ENCODE peak calls at places on chromosome 13, in ten cellular contexts. L is BJ, T is AG10803, P is ascending aorta, U is right lobe of liver, X is thyroid gland, K is heart right ventricle, D is transverse colon, A is testis, W is sigmoid colon. Q is an unnamed sample.

GRCh38 chr13:39263531-39263930 is 225.3 kb downstream of the NHLRC3 start:
- DNase-seq in K (no peak), T (no peak), D (no peak), X (no peak), W (no peak), A (no peak), L (no peak), U (no peak), P (no peak), Q (no peak)

GRCh38 chr13:110316196-110316595 is 9.1 kb downstream of the COL4A2 start:
- DNase-seq in P (peak), U (no peak), L (no peak), K (no peak), T (no peak), X (no peak), W (peak), A (no peak), D (no peak), Q (no peak)

GRCh38 chr13:100808330-100808729 is 133.7 kb upstream of the TMTC4 start:
- DNase-seq in W (no peak), D (no peak), A (no peak), K (no peak), X (no peak), U (no peak), P (no peak), T (no peak), L (no peak), Q (no peak)

GRCh38 chr13:45542391-45542790 is 73.1 kb downstream of the ERICH6B start:
- DNase-seq in A (no peak), L (no peak), U (no peak), X (no peak), P (no peak), T (no peak), W (no peak), K (no peak), D (no peak), Q (no peak)

GRCh38 chr13:94063096-94063495 is 416.4 kb downstream of the DCT start:
- DNase-seq in A (no peak), W (no peak), U (no peak), X (no peak), K (no peak), D (no peak), L (no peak), P (no peak), T (peak), Q (no peak)

GRCh38 chr13:18212873-18213272 is 968.8 kb downstream of the TUBA3C start:
- DNase-seq in U (no peak), X (peak), D (no peak), T (no peak), P (no peak), K (no peak), A (peak), W (no peak), L (no peak), Q (no peak)

GRCh38 chr13:92316030-92316429 is 910.6 kb upstream of the GPC6 start:
- DNase-seq in K (no peak), D (no peak), X (no peak), P (no peak), W (no peak), L (no peak), U (no peak), A (no peak), T (no peak), Q (no peak)

GRCh38 chr13:112586334-112586733 is 1.6 kb downstream of the TUBGCP3 start:
- DNase-seq in A (no peak), D (no peak), L (no peak), W (no peak), U (no peak), T (no peak), P (no peak), K (no peak), X (no peak), Q (no peak)

GRCh38 chr13:99559560-99559959 is 58.3 kb downstream of the TM9SF2 start:
- DNase-seq in A (no peak), K (no peak), P (no peak), X (no peak), L (no peak), W (no peak), U (no peak), T (no peak), D (no peak), Q (no peak)

GRCh38 chr13:45292176-45292575 is 48.8 kb downstream of the TPT1 start:
- DNase-seq in L (no peak), T (peak), A (no peak), D (no peak), W (no peak), P (no peak), X (no peak), K (no peak), U (no peak), Q (no peak)

GRCh38 chr13:99191900-99192399 is 8.7 kb upstream of the UBAC2 start:
- DNase-seq in P (no peak), X (peak), A (no peak), U (no peak), K (no peak), L (no peak), D (peak), W (no peak), T (peak), Q (no peak)

GRCh38 chr13:40101708-40102359 is 446.4 kb downstream of the COG6 start:
- DNase-seq in A (no peak), L (no peak), X (no peak), W (no peak), K (no peak), U (no peak), P (no peak), T (no peak), D (no peak), Q (no peak)

GRCh38 chr13:94515911-94516310 is 36.4 kb upstream of the DCT start:
- DNase-seq in P (no peak), X (no peak), W (no peak), K (no peak), D (no peak), U (no peak), A (no peak), L (no peak), T (no peak), Q (no peak)

GRCh38 chr13:26457212-26457611 is 100.3 kb upstream of the WASF3 start:
- DNase-seq in P (no peak), D (no peak), T (no peak), U (no peak), W (no peak), X (no peak), A (no peak), L (no peak), K (no peak), Q (no peak)

GRCh38 chr13:36567485-36567884 is 106.3 kb upstream of the SERTM1 start:
- DNase-seq in L (no peak), T (no peak), X (no peak), D (no peak), A (no peak), U (no peak), K (no peak), W (no peak), P (no peak), Q (no peak)

GRCh38 chr13:25632166-25632888 is 260.6 kb downstream of the ATP8A2 start:
- DNase-seq in U (no peak), A (no peak), X (no peak), P (no peak), D (no peak), T (no peak), W (no peak), L (no peak), K (no peak), Q (no peak)

GRCh38 chr13:111589321-111589720 is 268.9 kb downstream of the TEX29 start:
- DNase-seq in X (no peak), P (no peak), D (no peak), L (no peak), U (no peak), T (no peak), W (peak), A (no peak), K (no peak), Q (no peak)

GRCh38 chr13:33312150-33312908 is 26.8 kb upstream of the STARD13 start:
- DNase-seq in D (no peak), A (no peak), W (no peak), U (no peak), L (no peak), K (no peak), P (no peak), T (peak), X (no peak), Q (no peak)

GRCh38 chr13:89402211-89402610 is 1731.0 kb downstream of the SLITRK5 start:
- DNase-seq in L (no peak), K (no peak), X (no peak), P (no peak), T (no peak), W (no peak), U (peak), D (no peak), A (no peak), Q (no peak)

GRCh38 chr13:80889829-80890228 is 548.9 kb upstream of the SPRY2 start:
- DNase-seq in A (no peak), W (no peak), X (no peak), T (no peak), U (no peak), D (no peak), K (no peak), L (no peak), P (no peak), Q (no peak)

GRCh38 chr13:41622545-41623429 is 165.4 kb downstream of the RGCC start:
- DNase-seq in L (peak), W (no peak), D (no peak), U (no peak), A (no peak), P (peak), T (peak), X (no peak), K (no peak), Q (no peak)

GRCh38 chr13:76016799-76017198 is 380.7 kb downstream of the LMO7 start:
- DNase-seq in W (no peak), U (peak), T (peak), D (peak), A (peak), L (no peak), K (no peak), X (peak), P (no peak), Q (no peak)

GRCh38 chr13:90968510-90968909 is 379.0 kb upstream of the MIR17HG start:
- DNase-seq in U (no peak), W (no peak), L (no peak), A (peak), D (no peak), P (no peak), T (no peak), X (peak), K (no peak), Q (no peak)

GRCh38 chr13:48892311-48892710 is 83.4 kb upstream of the FNDC3A start:
- DNase-seq in K (no peak), W (no peak), X (no peak), L (peak), A (no peak), P (no peak), T (peak), U (no peak), D (no peak), Q (no peak)

GRCh38 chr13:73142091-73142490 is 83.3 kb downstream of the KLF5 start:
- DNase-seq in T (no peak), P (no peak), U (no peak), A (no peak), L (no peak), K (no peak), X (peak), W (no peak), D (no peak), Q (no peak)

GRCh38 chr13:77919351-77920294 is 992 bp upstream of the EDNRB start:
- DNase-seq in L (no peak), P (peak), A (peak), U (peak), T (no peak), W (peak), K (peak), D (peak), X (peak), Q (no peak)

GRCh38 chr13:101449971-101450748 is 2.3 kb upstream of the ITGBL1 start:
- DNase-seq in K (no peak), L (peak), D (no peak), P (no peak), U (no peak), T (peak), A (no peak), X (no peak), W (no peak), Q (peak)

GRCh38 chr13:30900952-30901749 is 4.9 kb upstream of the MEDAG start:
- DNase-seq in T (no peak), L (no peak), P (no peak), X (no peak), U (no peak), D (no peak), K (no peak), A (no peak), W (no peak), Q (no peak)

GRCh38 chr13:53788286-53788685 is 759.7 kb downstream of the OLFM4 start:
- DNase-seq in U (no peak), L (no peak), K (no peak), T (no peak), P (no peak), A (no peak), W (no peak), D (no peak), X (no peak), Q (no peak)

GRCh38 chr13:85985791-85986190 is 186.6 kb upstream of the SLITRK6 start:
- DNase-seq in X (no peak), A (no peak), K (no peak), T (no peak), L (no peak), D (no peak), W (no peak), P (no peak), U (no peak), Q (no peak)

GRCh38 chr13:40982772-40983171 is 36.3 kb downstream of the ELF1 start:
- DNase-seq in P (no peak), L (no peak), A (peak), K (no peak), D (peak), X (peak), U (no peak), W (no peak), T (peak), Q (no peak)

GRCh38 chr13:53901593-53901992 is 873.0 kb downstream of the OLFM4 start:
- DNase-seq in A (no peak), U (no peak), D (no peak), X (no peak), P (no peak), T (no peak), W (no peak), L (no peak), K (no peak), Q (no peak)

GRCh38 chr13:67183151-67183550 is 47.0 kb downstream of the PCDH9 start:
- DNase-seq in P (no peak), W (no peak), U (no peak), L (no peak), K (no peak), A (no peak), D (no peak), X (no peak), T (no peak), Q (no peak)

GRCh38 chr13:106143930-106144709 is 391.3 kb downstream of the EFNB2 start:
- DNase-seq in X (peak), L (no peak), T (no peak), U (no peak), D (no peak), P (no peak), W (no peak), K (no peak), A (no peak), Q (no peak)

GRCh38 chr13:114064516-114065140 is 67.8 kb downstream of the RASA3 start:
- DNase-seq in T (peak), K (no peak), A (no peak), D (peak), W (peak), P (no peak), L (no peak), U (no peak), X (no peak), Q (no peak)

GRCh38 chr13:26914624-26915023 is 154.0 kb upstream of the GPR12 start:
- DNase-seq in T (peak), W (no peak), P (no peak), D (no peak), U (no peak), X (no peak), A (no peak), L (no peak), K (no peak), Q (no peak)

DNA sequence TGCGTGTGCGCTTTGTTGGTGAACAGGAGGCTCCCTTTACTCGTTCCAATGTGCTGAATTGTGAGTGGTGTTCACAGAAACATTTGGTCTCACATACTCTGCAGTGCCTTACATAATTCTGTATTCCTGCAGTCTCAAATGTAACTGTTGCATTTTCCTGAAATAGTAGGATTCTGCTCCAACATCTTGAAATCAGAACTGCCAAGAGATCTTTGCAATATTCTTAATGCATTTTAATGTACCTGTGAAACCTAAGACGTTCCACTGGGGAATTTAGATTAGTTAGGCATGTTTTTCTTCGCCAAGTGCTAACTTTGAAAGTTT is 166.5 kb downstream of the SLC7A1 start:
- DNase-seq in P (no peak), T (no peak), U (no peak), A (no peak), K (no peak), L (no peak), W (no peak), D (no peak), X (no peak), Q (no peak)
- H3K4me3 ChIP-seq in P (peak), T (peak), U (no peak), A (peak), K (peak), L (no peak), W (peak), D (peak), X (no peak), Q (no peak)

GRCh38 chr13:37681295-37682032 is 82.9 kb upstream of the POSTN start:
- DNase-seq in U (no peak), X (no peak), K (no peak), A (no peak), W (no peak), L (peak), T (peak), P (no peak), D (no peak), Q (no peak)
- TF ChIP-seq CTCF in U (no peak), X (no peak), K (no peak), A (no peak), W (no peak), L (no peak), T (no peak), P (no peak), D (no peak), Q (no peak)

DNA sequence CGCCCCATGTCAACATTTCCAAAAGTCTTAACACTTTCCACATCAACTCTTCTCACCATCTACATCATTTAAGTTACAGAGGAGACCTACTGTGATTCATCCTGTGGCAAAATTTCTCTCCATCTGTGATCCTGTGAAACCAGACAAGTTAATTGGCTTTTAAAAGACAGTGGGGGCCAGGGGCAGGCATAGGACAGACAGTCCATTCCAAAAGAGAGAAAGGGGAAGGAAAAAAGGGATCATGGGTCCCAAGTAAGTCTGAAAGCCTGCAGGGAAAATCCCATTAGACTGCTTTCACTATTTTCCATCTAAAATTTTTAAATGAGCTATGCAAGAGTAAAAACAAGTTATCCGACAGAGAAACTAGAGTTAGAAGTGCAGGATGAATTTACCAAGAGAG is 121.0 kb downstream of the MRPL57 start:
- DNase-seq in A (no peak), P (no peak), D (no peak), W (no peak), X (no peak), L (no peak), T (peak), K (no peak), U (no peak), Q (no peak)
- H3K4me3 ChIP-seq in A (peak), P (peak), D (peak), W (peak), X (no peak), L (no peak), T (peak), K (peak), U (peak), Q (peak)

GRCh38 chr13:22800726-22801401 is 379.9 kb upstream of the SGCG start:
- DNase-seq in K (no peak), U (no peak), A (peak), D (peak), L (no peak), X (no peak), W (peak), P (peak), T (peak), Q (peak)

GRCh38 chr13:22801402-22802003 is 379.3 kb upstream of the SGCG start:
- DNase-seq in W (no peak), K (no peak), D (no peak), P (no peak), A (peak), U (no peak), L (no peak), T (peak), X (no peak), Q (peak)
- TF ChIP-seq CTCF in W (no peak), K (peak), D (peak), P (no peak), A (peak), U (no peak), L (no peak), T (peak), X (peak), Q (peak)

Q was measured in epithelial cell of proximal tubule.